ENCODE peak calls at places on chromosomes 13 and 19, in four cellular contexts. C is HFF-Myc, Y is fibroblast of the aortic adventitia, M is astrocyte of the spinal cord. N is an unnamed sample.

GRCh38 chr19:55384576-55385235 is 614 bp upstream of the TMEM238 start:
- DNase-seq in M (no peak), Y (no peak), C (no peak), N (no peak)

GRCh38 chr19:36421749-36422481 is 3.5 kb upstream of the ZFP82 start:
- DNase-seq in Y (no peak), M (peak; percentile 5), C (no peak), N (peak; percentile 2)

GRCh38 chr13:75749407-75749806 is 113.3 kb downstream of the LMO7 start:
- DNase-seq in M (peak; percentile 45), C (no peak), Y (peak; percentile 83), N (peak; percentile 59)

GRCh38 chr19:15368798-15369593 is 10.6 kb downstream of the AKAP8 start:
- DNase-seq in C (no peak), Y (no peak), M (no peak), N (no peak)

GRCh38 chr19:52935434-52935833 is 12.2 kb upstream of the ZNF888 start:
- DNase-seq in C (no peak), M (peak; percentile 79), Y (no peak), N (peak; percentile 31)

GRCh38 chr13:41178040-41178439 is 16.3 kb downstream of the KBTBD7 start:
- DNase-seq in Y (peak; percentile 35), C (no peak), M (peak; percentile 21), N (peak; percentile 77)

GRCh38 chr19:3745363-3746045 is 16.0 kb downstream of the APBA3 start:
- DNase-seq in C (no peak), M (no peak), Y (no peak), N (no peak)

GRCh38 chr13:23570931-23571330 is 719 bp downstream of the TNFRSF19 start:
- DNase-seq in C (peak; percentile 47), Y (no peak), M (peak; percentile 58), N (peak; percentile 27)

GRCh38 chr13:108200781-108201398 is 14.4 kb downstream of the LIG4 start:
- DNase-seq in C (no peak), Y (no peak), M (no peak), N (peak; percentile 66)

GRCh38 chr19:40681039-40681438 is 9.4 kb downstream of the NUMBL start:
- DNase-seq in C (no peak), M (no peak), Y (no peak), N (no peak)
- H3K4me3 ChIP-seq in C (no peak overlapping the region), M (no peak overlapping the region), Y (no peak overlapping the region), N (no peak overlapping the region)

GRCh38 chr13:36453518-36453917 is 21.2 kb downstream of the CCNA1 start:
- DNase-seq in M (peak; percentile 32), C (no peak), Y (peak; percentile 48), N (peak; percentile 38)
- TF ChIP-seq CTCF in M (peak; percentile 47), C (peak; percentile 16), Y (peak; percentile 44), N (peak; percentile 37)

DNA sequence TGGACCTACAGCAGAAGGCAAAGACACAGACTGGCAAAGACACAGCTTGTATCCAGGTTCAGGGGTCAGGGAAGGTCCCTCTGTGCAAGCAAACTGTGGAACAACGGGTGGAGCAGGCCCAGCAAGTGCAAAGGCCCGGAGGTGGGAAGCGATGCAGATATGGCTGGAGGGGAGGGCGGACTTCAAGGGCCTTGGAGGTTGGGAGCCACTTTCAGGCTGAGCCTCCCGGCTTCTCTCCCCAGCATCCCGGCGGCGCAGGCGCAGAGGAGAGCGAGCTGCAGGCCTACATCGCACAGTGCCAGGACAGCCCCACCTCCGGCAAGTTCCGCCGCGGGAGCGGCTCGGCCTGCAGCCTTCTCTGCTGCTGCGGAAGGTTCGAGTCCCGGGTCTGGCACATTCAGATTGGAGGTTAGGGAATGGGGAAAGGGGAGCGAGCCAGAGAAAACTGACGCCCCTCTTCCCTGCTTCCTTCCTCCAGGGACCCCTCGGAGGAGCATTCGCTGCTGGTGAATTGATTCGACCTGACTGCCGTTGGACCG is 2.2 kb upstream of the PNPLA6 start:
- DNase-seq in C (no peak), Y (peak; percentile 74), M (peak; percentile 37), N (peak; percentile 71)
- H3K4me3 ChIP-seq in C (peak overlapping the region; percentile 63), Y (peak overlapping the region; percentile 99), M (peak overlapping the region; percentile 96), N (peak overlapping the region; percentile 93)

DNA sequence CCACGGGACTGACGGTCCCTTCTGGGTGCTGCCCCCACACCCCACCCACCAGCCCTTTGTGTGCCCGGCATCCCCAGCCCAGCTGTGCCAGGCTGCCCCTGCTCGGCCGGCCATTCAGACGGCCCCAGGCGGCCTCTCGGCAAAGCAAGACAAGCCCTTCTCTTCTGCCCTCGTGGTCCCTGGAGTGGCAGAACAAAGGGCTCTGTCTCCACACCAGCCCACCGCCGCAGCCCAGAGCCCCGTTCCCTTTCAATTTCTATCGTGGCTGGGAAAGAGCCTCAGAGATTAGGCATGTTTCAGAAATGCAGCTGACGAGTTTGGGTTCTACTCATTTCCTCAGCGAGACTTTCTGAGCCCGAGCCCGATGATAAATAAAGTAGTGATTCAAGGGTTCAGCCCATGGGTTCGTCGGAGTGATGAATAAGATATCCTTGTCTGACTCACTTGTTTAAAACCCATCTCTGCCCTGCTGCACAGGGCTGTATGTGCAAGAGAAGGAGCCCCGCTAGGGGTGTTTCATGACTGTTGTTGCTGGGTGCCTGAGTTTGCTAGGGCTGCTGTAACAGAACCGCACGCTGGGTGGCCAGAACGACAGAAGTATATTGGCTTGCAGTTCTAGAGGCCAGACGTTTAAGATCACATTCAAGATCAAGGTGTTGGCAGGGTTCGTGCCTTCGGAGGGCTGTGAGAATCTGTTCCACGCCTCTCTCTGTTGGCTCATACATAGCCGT is 4.3 kb downstream of the MYO9B start:
- DNase-seq in Y (peak; percentile 99), C (peak; percentile 84), M (peak; percentile 99), N (peak; percentile 99)
- TF ChIP-seq CTCF in Y (peak; percentile 82), C (peak; percentile 54), M (peak; percentile 76), N (peak; percentile 67)

GRCh38 chr19:9622531-9622930 is 1.5 kb upstream of the ZNF561 start:
- DNase-seq in C (no peak), Y (peak; percentile 18), M (peak; percentile 7), N (no peak)
- H3K4me3 ChIP-seq in C (peak overlapping the region; percentile 91), Y (no peak overlapping the region), M (no peak overlapping the region), N (no peak overlapping the region)

N was measured in fibroblast of mammary gland.